ENCODE peak calls at places on chromosomes 3 and 15, in four cellular contexts. Z, H, V and G are unnamed samples.

GRCh38 chr3:111351334-111351733 is 190.7 kb upstream of the CD96 start:
- DNase-seq in H (no peak), V (no peak), Z (no peak), G (no peak)

GRCh38 chr3:120432105-120432860 is 18.5 kb downstream of the FSTL1 start:
- DNase-seq in Z (no peak), V (no peak), H (peak; percentile 75), G (no peak)

GRCh38 chr3:177831361-177831760 is 634.1 kb upstream of the TBL1XR1 start:
- DNase-seq in V (no peak), H (no peak), Z (no peak), G (no peak)

GRCh38 chr15:96121521-96121920 is 209.0 kb upstream of the NR2F2 start:
- DNase-seq in Z (no peak), H (no peak), V (no peak), G (no peak)

GRCh38 chr3:134816623-134817022 is 21.6 kb downstream of the EPHB1 start:
- DNase-seq in V (no peak), H (no peak), Z (no peak), G (no peak)

GRCh38 chr3:71109241-71109976 is 474.1 kb downstream of the FOXP1 start:
- DNase-seq in V (no peak), Z (no peak), H (no peak), G (no peak)

GRCh38 chr3:50192689-50193141 is 1.3 kb downstream of the GNAT1 start:
- DNase-seq in Z (peak; percentile 77), V (peak; percentile 80), H (no peak), G (peak; percentile 76)

GRCh38 chr3:181561605-181562031 is 150.1 kb upstream of the SOX2 start:
- DNase-seq in Z (no peak), H (no peak), V (no peak), G (no peak)

GRCh38 chr15:99704444-99704838 is 28.8 kb downstream of the LYSMD4 start:
- DNase-seq in H (no peak), Z (peak; percentile 58), V (no peak), G (peak; percentile 80)

GRCh38 chr3:155182467-155182866 is 102.3 kb downstream of the MME start:
- DNase-seq in Z (no peak), H (no peak), V (no peak), G (no peak)

GRCh38 chr3:160617636-160618035 is 52.3 kb upstream of the KPNA4 start:
- DNase-seq in V (no peak), H (no peak), Z (no peak), G (no peak)

GRCh38 chr15:62066663-62067447 is at the start of gene C2CD4A:
- DNase-seq in H (no peak), Z (no peak), V (peak; percentile 74), G (peak; percentile 37)

GRCh38 chr3:185076219-185076618 is 76.6 kb downstream of the C3orf70 start:
- DNase-seq in H (no peak), V (no peak), Z (no peak), G (no peak)

GRCh38 chr3:71987828-71988227 is 202.9 kb upstream of the PROK2 start:
- DNase-seq in H (no peak), Z (peak; percentile 63), V (no peak), G (no peak)

GRCh38 chr15:38878946-38879345 is 314.3 kb upstream of the RASGRP1 start:
- DNase-seq in V (no peak), H (no peak), Z (no peak), G (no peak)

GRCh38 chr15:93179704-93180103 is 90.7 kb upstream of the RGMA start:
- DNase-seq in Z (no peak), V (no peak), H (no peak), G (no peak)

GRCh38 chr3:15295506-15295905 is 36.9 kb downstream of the SH3BP5 start:
- DNase-seq in Z (no peak), H (no peak), V (no peak), G (no peak)

GRCh38 chr15:60444289-60444912 is 34.5 kb downstream of the ICE2 start:
- DNase-seq in V (no peak), Z (no peak), H (no peak), G (no peak)

GRCh38 chr3:176431073-176431472 is 766.2 kb downstream of the TBL1XR1 start:
- DNase-seq in H (no peak), V (no peak), Z (no peak), G (no peak)

GRCh38 chr3:50575372-50575771 is 6.0 kb downstream of the HEMK1 start:
- DNase-seq in V (no peak), H (no peak), Z (no peak), G (no peak)

GRCh38 chr15:74432968-74433591 is 678 bp downstream of the SEMA7A start:
- DNase-seq in V (no peak), Z (no peak), H (no peak), G (no peak)

GRCh38 chr3:136659253-136659652 is 92.9 kb downstream of the STAG1 start:
- DNase-seq in V (no peak), H (no peak), Z (no peak), G (no peak)

GRCh38 chr3:59660852-59661624 is 611.2 kb upstream of the CFAP20DC start:
- DNase-seq in Z (no peak), V (no peak), H (no peak), G (no peak)

GRCh38 chr3:43028678-43029490 is 49.8 kb downstream of the GASK1A start:
- DNase-seq in Z (no peak), V (no peak), H (peak; percentile 61), G (no peak)

GRCh38 chr3:139728414-139728813 is 50.6 kb upstream of the NMNAT3 start:
- DNase-seq in V (no peak), H (no peak), Z (no peak), G (no peak)

GRCh38 chr3:63450023-63450422 is 171.9 kb downstream of the SYNPR start:
- DNase-seq in V (no peak), Z (no peak), H (no peak), G (no peak)

DNA sequence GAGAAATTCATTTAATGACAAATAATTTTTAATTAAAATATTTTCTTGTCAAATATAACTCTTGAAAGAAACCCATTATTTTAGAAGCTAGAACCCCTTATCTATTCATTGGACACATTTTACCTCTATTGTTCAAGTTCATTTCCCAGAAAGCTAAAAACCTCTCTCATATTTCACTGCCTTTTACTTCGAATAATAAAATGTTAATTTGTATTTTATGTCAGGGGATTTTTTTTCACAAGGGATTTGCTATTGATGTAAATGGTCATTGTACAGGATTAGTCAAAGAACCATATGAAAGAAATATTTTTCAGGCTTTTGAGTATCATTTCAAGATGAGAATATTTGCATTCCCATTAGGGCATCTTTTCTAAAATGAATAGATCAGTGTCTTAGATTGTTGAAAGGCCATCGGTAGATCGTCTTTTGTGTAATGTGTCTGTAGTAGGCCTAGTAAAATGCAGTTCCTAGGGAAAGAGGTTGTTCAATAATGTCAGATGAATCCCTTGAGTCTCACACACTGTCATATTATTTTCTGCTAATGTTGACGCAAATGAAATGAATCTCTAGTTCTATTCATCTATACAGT is 114.5 kb downstream of the ROBO1 start:
- DNase-seq in Z (no peak), H (no peak), V (no peak), G (no peak)
- H3K27ac ChIP-seq in Z (no peak overlapping the region), H (no peak overlapping the region), V (no peak overlapping the region), G (no peak overlapping the region)

DNA sequence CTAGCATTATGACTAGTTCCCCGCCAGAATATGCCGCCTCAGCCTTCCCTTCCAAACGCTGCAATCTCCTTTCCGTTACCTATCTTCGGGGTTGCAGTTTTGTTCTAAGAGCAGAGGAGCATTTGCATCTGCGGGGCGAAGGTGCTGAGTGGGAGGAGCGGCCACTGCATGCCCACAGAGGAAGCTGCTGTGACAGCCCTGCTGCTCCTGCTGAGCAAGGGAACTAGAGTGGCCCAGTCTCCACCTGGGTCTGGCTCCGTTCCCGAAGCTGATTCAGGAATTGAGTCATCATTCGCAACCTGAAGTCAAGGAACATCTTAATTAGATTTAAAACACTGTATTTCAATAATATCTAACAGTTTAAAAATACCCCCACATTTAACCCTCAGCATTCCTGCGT is 98.2 kb upstream of the TJP1 start:
- DNase-seq in V (no peak), Z (no peak), H (no peak), G (no peak)
- H3K27ac ChIP-seq in V (no peak overlapping the region), Z (no peak overlapping the region), H (no peak overlapping the region), G (no peak overlapping the region)

DNA sequence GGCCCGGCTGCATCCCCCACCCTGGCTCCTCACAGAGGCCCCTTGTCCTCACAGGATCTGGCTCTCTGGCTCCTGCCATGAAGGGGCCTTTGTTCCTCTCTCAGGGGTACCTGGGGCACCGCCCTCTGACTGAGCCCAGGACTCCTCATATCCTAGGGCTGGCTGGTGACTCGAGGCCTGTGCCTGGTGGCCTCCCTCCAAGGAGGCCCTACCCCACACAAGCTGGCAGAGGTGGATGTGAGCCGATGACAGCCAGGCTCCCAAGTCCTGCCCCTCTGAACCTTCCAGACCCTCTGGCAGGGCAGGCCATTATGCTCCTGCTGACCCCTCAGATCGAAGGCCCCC is 10.1 kb downstream of the PRKCD start:
- DNase-seq in V (no peak), Z (no peak), H (no peak), G (no peak)
- H3K27ac ChIP-seq in V (no peak overlapping the region), Z (no peak overlapping the region), H (no peak overlapping the region), G (no peak overlapping the region)

DNA sequence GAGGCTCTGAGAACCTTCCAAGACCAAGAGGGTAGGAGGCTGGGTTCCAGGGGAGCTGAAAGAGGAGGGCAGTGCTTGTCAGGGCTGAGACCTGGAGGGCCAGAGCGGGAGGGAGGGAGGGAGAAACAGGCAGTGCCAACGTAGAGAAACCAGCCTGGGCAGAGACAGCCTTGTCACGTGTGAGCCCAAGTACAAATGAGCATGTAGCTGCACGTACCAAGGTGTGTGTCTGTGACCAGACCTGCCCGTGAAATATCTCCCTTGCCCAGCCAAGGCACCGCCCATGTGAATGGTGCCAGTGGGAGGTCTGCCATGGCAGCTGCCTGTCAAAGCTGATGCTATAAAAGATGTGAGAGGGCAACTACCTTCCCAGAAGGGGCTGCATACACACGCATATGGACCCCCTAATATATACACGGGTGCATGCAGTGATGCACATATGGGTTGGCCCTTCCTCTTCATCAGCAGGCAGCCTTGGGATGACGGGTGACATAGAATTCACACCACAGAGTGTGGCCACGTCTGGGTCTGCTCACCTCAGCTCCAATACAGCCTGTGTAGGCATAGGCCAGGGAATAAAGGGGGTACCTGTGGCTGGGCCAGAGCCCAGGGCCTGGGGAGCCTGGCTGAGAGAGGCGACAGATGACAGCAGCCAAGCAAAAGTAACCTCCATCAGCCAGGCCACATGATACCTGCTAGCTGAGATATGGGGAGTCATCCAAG is 7.8 kb upstream of the CTDSPL start:
- DNase-seq in H (no peak), V (no peak), Z (no peak), G (no peak)
- H3K27ac ChIP-seq in H (no peak overlapping the region), V (no peak overlapping the region), Z (no peak overlapping the region), G (no peak overlapping the region)